ENCODE peak calls at places on chromosome 16, in seven cellular contexts. P is ELR; U is stimulated activated CD4-positive, alpha-beta T cell treated with anti-CD3 and anti-CD28 coated beads, Interleukin-1b, Interleukin-23, amount 100 ng/mL, for 1 hour; F is fibroblast of mammary gland; M is GM10248; A is NCI-H1694 treated with DMSO at 0.1 percent for 48 hours; W is amygdala. V is an unnamed sample.

GRCh38 chr16:11149011-11149616 is 106.9 kb downstream of the SOCS1 start:
- DNase-seq in P (peak; percentile 56), U (no peak), F (peak; percentile 33), M (no peak), A (no peak), W (no peak), V (no peak)

GRCh38 chr16:67299269-67299668 is 19.9 kb downstream of the PLEKHG4 start:
- DNase-seq in P (no peak), U (no peak), F (no peak), M (no peak), A (no peak), W (no peak), V (no peak)

GRCh38 chr16:10751291-10751697 is 7.7 kb downstream of the NUBP1 start:
- DNase-seq in P (no peak), U (no peak), F (no peak), M (no peak), A (no peak), W (no peak), V (no peak)

GRCh38 chr16:16008666-16009065 is 59.2 kb downstream of the ABCC1 start:
- DNase-seq in P (no peak), U (no peak), F (no peak), M (no peak), A (no peak), W (no peak), V (no peak)

GRCh38 chr16:76214856-76215255 is 62.3 kb upstream of the CNTNAP4 start:
- DNase-seq in P (no peak), U (no peak), F (no peak), M (no peak), A (no peak), W (no peak), V (no peak)

GRCh38 chr16:495127-495748 is 32.3 kb upstream of the CAPN15 start:
- DNase-seq in P (peak; percentile 63), U (no peak), F (peak; percentile 49), M (peak; percentile 64), A (no peak), W (no peak), V (no peak)

GRCh38 chr16:15607700-15608396 is 35.1 kb downstream of the MARF1 start:
- DNase-seq in P (peak; percentile 14), U (no peak), F (peak; percentile 88), M (no peak), A (no peak), W (no peak), V (no peak)

GRCh38 chr16:29007865-29008593 is 23.2 kb downstream of the LAT start:
- DNase-seq in P (peak; percentile 84), U (no peak), F (peak; percentile 98), M (no peak), A (no peak), W (no peak), V (no peak)

GRCh38 chr16:20327444-20328041 is at the start of gene GP2:
- DNase-seq in P (no peak), U (no peak), F (no peak), M (no peak), A (no peak), W (no peak), V (no peak)

GRCh38 chr16:88781140-88782077 is 3.6 kb downstream of the PIEZO1 start:
- DNase-seq in P (peak; percentile 54), U (no peak), F (no peak), M (peak; percentile 78), A (no peak), W (no peak), V (no peak)

GRCh38 chr16:71637398-71637797 is 11.4 kb downstream of the MARVELD3 start:
- DNase-seq in P (no peak), U (no peak), F (peak; percentile 86), M (no peak), A (no peak), W (no peak), V (no peak)

GRCh38 chr16:9251026-9251425 is 159.6 kb downstream of the HAPSTR1 start:
- DNase-seq in P (no peak), U (no peak), F (no peak), M (no peak), A (no peak), W (no peak), V (no peak)

GRCh38 chr16:88354229-88355092 is 28.3 kb upstream of the ZNF469 start:
- DNase-seq in P (no peak), U (no peak), F (no peak), M (no peak), A (no peak), W (no peak), V (no peak)

GRCh38 chr16:58755989-58756649 is 22.0 kb upstream of the GOT2 start:
- DNase-seq in P (peak; percentile 71), U (peak; percentile 50), F (peak; percentile 67), M (peak; percentile 75), A (peak; percentile 43), W (peak; percentile 79), V (no peak)

GRCh38 chr16:84765606-84766580 is 53.9 kb upstream of the CRISPLD2 start:
- DNase-seq in P (no peak), U (no peak), F (no peak), M (no peak), A (no peak), W (no peak), V (no peak)

GRCh38 chr16:65619606-65620005 is 497.7 kb upstream of the CDH11 start:
- DNase-seq in P (no peak), U (no peak), F (no peak), M (no peak), A (no peak), W (no peak), V (no peak)

GRCh38 chr16:1450218-1450617 is 5.9 kb upstream of the CCDC154 start:
- DNase-seq in P (no peak), U (no peak), F (no peak), M (no peak), A (no peak), W (no peak), V (no peak)

GRCh38 chr16:27436921-27437650 is 35.1 kb downstream of the IL21R start:
- DNase-seq in P (no peak), U (no peak), F (no peak), M (peak; percentile 13), A (no peak), W (no peak), V (no peak)

GRCh38 chr16:83561876-83562275 is 245.9 kb upstream of the HSBP1 start:
- DNase-seq in P (peak; percentile 31), U (no peak), F (no peak), M (no peak), A (no peak), W (no peak), V (no peak)

GRCh38 chr16:67254809-67255552 is 6.2 kb downstream of the SLC9A5 start:
- DNase-seq in P (no peak), U (no peak), F (no peak), M (no peak), A (no peak), W (no peak), V (no peak)

GRCh38 chr16:89829630-89830437 is 1.6 kb downstream of the SPIRE2 start:
- DNase-seq in P (no peak), U (no peak), F (no peak), M (no peak), A (no peak), W (no peak), V (no peak)

GRCh38 chr16:70685938-70686375 is at the start of gene MTSS2:
- DNase-seq in P (peak; percentile 88), U (no peak), F (peak; percentile 76), M (no peak), A (peak; percentile 27), W (peak; percentile 89), V (no peak)

GRCh38 chr16:58515125-58515870 is at the start of gene SETD6:
- DNase-seq in P (peak; percentile 87), U (peak; percentile 59), F (peak; percentile 87), M (peak; percentile 87), A (peak; percentile 52), W (peak; percentile 86), V (no peak)

GRCh38 chr16:1043831-1044514 is 28.6 kb upstream of the SSTR5 start:
- DNase-seq in P (no peak), U (no peak), F (no peak), M (no peak), A (no peak), W (no peak), V (no peak)

GRCh38 chr16:57757326-57757786 is 21.8 kb downstream of the KATNB1 start:
- DNase-seq in P (peak; percentile 83), U (peak; percentile 91), F (peak; percentile 70), M (peak; percentile 95), A (no peak), W (peak; percentile 76), V (no peak)